ENCODE peak calls at places on chromosomes 13 and 19, in seven cellular contexts. O is aorta, J is upper lobe of right lung, Q is suprapubic skin, N is heart left ventricle, A is body of pancreas, F is adrenal gland. S is an unnamed sample. For H3K4me1, the result is how much of the 10 kb centered on the place peaks cover.

GRCh38 chr13:99740261-99740979 is 231.1 kb downstream of the ZIC5 start:
- DNase-seq in Q (no peak), O (no peak), N (no peak), A (no peak), J (no peak), F (no peak), S (no peak)

GRCh38 chr13:53010374-53011105 is 18.1 kb upstream of the OLFM4 start:
- DNase-seq in O (no peak), J (no peak), Q (no peak), A (peak), F (no peak), N (no peak), S (no peak)

GRCh38 chr13:98842858-98843481 is 90.5 kb upstream of the SLC15A1 start:
- DNase-seq in N (peak), J (peak), O (peak), F (peak), Q (peak), A (peak), S (peak)

GRCh38 chr19:11286312-11286974 is 9.5 kb upstream of the TSPAN16 start:
- DNase-seq in N (peak), O (no peak), Q (no peak), J (no peak), F (peak), A (no peak), S (no peak)

GRCh38 chr13:114167445-114167844 is 11.6 kb upstream of the CFAP97D2 start:
- DNase-seq in N (no peak), O (peak), J (no peak), Q (no peak), A (no peak), F (no peak), S (no peak)

GRCh38 chr13:98299243-98299953 is 122.3 kb upstream of the RNF113B start:
- DNase-seq in N (no peak), J (no peak), O (no peak), F (no peak), A (no peak), Q (no peak), S (no peak)

GRCh38 chr13:67771106-67771505 is 541.0 kb upstream of the PCDH9 start:
- DNase-seq in J (no peak), F (no peak), N (no peak), O (no peak), A (no peak), Q (no peak), S (no peak)

GRCh38 chr13:48838193-48839000 is 137.3 kb upstream of the FNDC3A start:
- DNase-seq in Q (no peak), N (no peak), J (no peak), A (no peak), O (no peak), F (no peak), S (no peak)

GRCh38 chr19:39506944-39507714 is 7.8 kb upstream of the SELENOV start:
- DNase-seq in J (no peak), O (no peak), A (no peak), Q (no peak), N (no peak), F (no peak), S (no peak)

GRCh38 chr19:43847884-43848283 is 20.8 kb downstream of the ZNF283 start:
- DNase-seq in F (no peak), O (no peak), J (no peak), N (no peak), A (no peak), Q (no peak), S (no peak)

GRCh38 chr19:28217064-28217463 is 995.9 kb downstream of the UQCRFS1 start:
- DNase-seq in N (no peak), F (no peak), A (no peak), J (no peak), O (no peak), Q (no peak), S (no peak)

GRCh38 chr19:4908781-4909171 is 525 bp upstream of the UHRF1 start:
- DNase-seq in A (no peak), N (no peak), Q (no peak), J (no peak), F (no peak), O (no peak), S (no peak)

GRCh38 chr13:19672990-19673389 is 39.5 kb downstream of the MPHOSPH8 start:
- DNase-seq in Q (no peak), O (no peak), J (no peak), N (no peak), A (no peak), F (no peak), S (no peak)

GRCh38 chr13:48630291-48630690 is 23.4 kb upstream of the CYSLTR2 start:
- DNase-seq in A (no peak), O (no peak), Q (no peak), J (no peak), N (no peak), F (no peak), S (no peak)

GRCh38 chr13:24664726-24665409 is 15.3 kb upstream of the ATP12A start:
- DNase-seq in F (no peak), Q (no peak), N (no peak), A (no peak), J (no peak), O (no peak), S (no peak)

GRCh38 chr13:45257638-45258338 is 56.9 kb upstream of the KCTD4 start:
- DNase-seq in N (no peak), J (no peak), O (no peak), Q (no peak), A (no peak), F (no peak), S (peak)

GRCh38 chr19:32165176-32165575 is 180.2 kb upstream of the ZNF507 start:
- DNase-seq in Q (no peak), F (no peak), A (no peak), N (no peak), O (no peak), J (no peak), S (no peak)

GRCh38 chr13:42181381-42181953 is 90.5 kb upstream of the AKAP11 start:
- DNase-seq in N (peak), F (no peak), O (no peak), Q (no peak), A (no peak), J (no peak), S (peak)

GRCh38 chr19:6528544-6529121 is 2.2 kb upstream of the TNFSF9 start:
- DNase-seq in A (no peak), Q (peak), J (no peak), O (peak), F (no peak), N (peak), S (no peak)

GRCh38 chr19:3057275-3057714 is 5.0 kb downstream of the TLE5 start:
- DNase-seq in Q (peak), A (peak), N (peak), J (peak), O (peak), F (peak), S (no peak)

GRCh38 chr19:42075364-42075615 is 676 bp upstream of the ZNF574 start:
- DNase-seq in F (no peak), O (no peak), N (no peak), J (no peak), Q (no peak), A (no peak), S (no peak)

GRCh38 chr13:112638157-112638750 is 50.3 kb upstream of the TUBGCP3 start:
- DNase-seq in O (no peak), Q (no peak), J (peak), N (no peak), A (no peak), F (no peak), S (no peak)

GRCh38 chr19:48966541-48967345 is 1.6 kb downstream of the FTL start:
- DNase-seq in N (no peak), F (peak), J (no peak), A (no peak), O (no peak), Q (no peak), S (no peak)
- H3K27ac ChIP-seq in N (peak), F (peak), J (peak), A (no peak), O (no peak), Q (no peak), S (peak)

GRCh38 chr13:90331974-90332373 is 1015.5 kb upstream of the MIR17HG start:
- DNase-seq in A (no peak), F (no peak), J (no peak), N (no peak), Q (no peak), O (no peak), S (no peak)

DNA sequence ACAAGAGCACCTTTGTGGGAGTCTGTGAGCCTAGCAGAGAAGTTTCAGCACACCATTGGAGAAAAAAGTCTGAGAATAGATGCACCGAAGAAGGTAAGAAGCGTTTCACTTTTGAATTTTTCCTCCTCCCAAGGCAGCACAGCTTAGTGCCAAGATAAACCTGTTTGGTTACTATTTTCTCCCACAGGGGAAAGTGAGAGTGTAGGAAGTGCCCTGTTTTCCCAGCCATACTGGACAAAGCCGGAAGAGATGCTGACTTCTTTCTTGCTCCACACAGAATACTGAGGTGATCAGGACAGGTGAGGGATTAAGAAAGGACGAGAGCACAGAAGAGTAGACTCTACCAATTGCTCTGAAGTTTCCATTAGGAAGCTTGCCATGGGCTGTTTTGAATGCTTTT is 1011.0 kb upstream of the MIR17HG start:
- DNase-seq in A (no peak), J (no peak), Q (no peak), N (no peak), O (no peak), F (no peak), S (no peak)
- H3K4me1 ChIP-seq in A (under half), J (under half), Q (under half), N (under half), O (under half), F (under half), S (under half)

GRCh38 chr19:17266589-17266974 is 661 bp upstream of the BABAM1 start:
- DNase-seq in N (no peak), Q (no peak), A (no peak), F (no peak), J (no peak), O (no peak), S (no peak)
- H3K4me3 ChIP-seq in N (peak), Q (no peak), A (no peak), F (no peak), J (peak), O (no peak), S (peak)

GRCh38 chr19:7535993-7536685 is 622 bp downstream of the PNPLA6 start:
- DNase-seq in J (no peak), O (no peak), F (no peak), Q (no peak), N (no peak), A (no peak), S (no peak)
- H3K27ac ChIP-seq in J (peak), O (no peak), F (no peak), Q (peak), N (peak), A (peak), S (peak)

GRCh38 chr13:77313923-77314322 is 13.0 kb downstream of the MYCBP2 start:
- DNase-seq in A (no peak), O (no peak), J (no peak), Q (no peak), N (no peak), F (no peak), S (no peak)

GRCh38 chr13:77309254-77309653 is 17.6 kb downstream of the MYCBP2 start:
- DNase-seq in F (no peak), O (no peak), Q (no peak), J (no peak), A (no peak), N (no peak), S (no peak)

GRCh38 chr13:77310161-77310560 is 16.7 kb downstream of the MYCBP2 start:
- DNase-seq in A (no peak), O (no peak), J (no peak), Q (no peak), F (no peak), N (no peak), S (no peak)

GRCh38 chr13:77312311-77312710 is 14.6 kb downstream of the MYCBP2 start:
- DNase-seq in O (no peak), Q (no peak), N (no peak), F (no peak), A (no peak), J (no peak), S (no peak)

DNA sequence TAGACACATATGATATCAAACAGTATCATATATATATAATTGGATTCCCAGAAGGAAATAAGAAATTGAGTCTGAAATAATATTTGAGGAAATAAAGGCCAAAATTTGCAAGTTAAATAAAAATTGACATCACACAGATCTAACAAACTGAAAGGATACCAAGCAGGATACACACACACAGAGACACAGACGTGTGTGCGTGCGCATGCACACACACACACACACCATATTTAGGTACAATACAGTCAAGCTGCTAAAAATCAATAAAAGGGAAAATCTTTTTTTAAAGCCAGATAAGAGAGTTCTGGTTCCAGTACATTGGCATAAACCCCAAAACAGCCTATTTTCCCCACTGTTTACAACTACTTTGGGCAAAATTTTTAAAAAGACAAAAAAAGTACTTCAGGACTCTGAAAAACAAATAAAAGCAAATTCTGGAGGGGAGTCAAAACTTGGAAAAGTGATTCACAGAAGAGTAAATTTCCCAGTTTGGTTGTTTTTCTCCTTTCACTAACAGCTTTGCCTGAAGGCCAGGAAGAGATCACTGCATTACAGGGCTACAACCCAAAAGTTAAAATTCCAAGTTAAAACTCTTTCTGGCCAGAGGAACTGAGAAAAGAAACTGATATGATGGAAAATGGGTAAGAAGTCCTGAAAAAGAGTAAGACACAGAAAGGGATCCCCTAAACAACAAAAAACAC is 16.2 kb downstream of the MYCBP2 start:
- DNase-seq in Q (no peak), F (no peak), J (no peak), O (no peak), N (no peak), A (no peak), S (no peak)
- H3K4me1 ChIP-seq in Q (half or more), F (half or more), J (half or more), O (under half), N (under half), A (under half), S (half or more)

S was measured in CD4-positive, CD25-positive, alpha-beta regulatory T cell.